ENCODE peak calls at places on chromosomes 4 and X, in eight cellular contexts. Q is fibroblast of lung, M is astrocyte, A is pancreas, Z is PC-3, E is lower lobe of right lung, V is BJ, X is body of pancreas. J is an unnamed sample.

GRCh38 chr4:87961993-87962791 is 13.3 kb upstream of the SPP1 start:
- DNase-seq in Q (peak; percentile 45), M (peak; percentile 60), A (no peak), Z (peak; percentile 37), E (no peak), V (no peak), X (no peak), J (peak; percentile 82)

GRCh38 chr4:3250438-3250955 is 1.5 kb downstream of the MSANTD1 start:
- DNase-seq in Q (no peak), M (no peak), A (no peak), Z (no peak), E (peak; percentile 79), V (no peak), X (peak; percentile 31), J (no peak)

GRCh38 chr4:92182736-92183407 is 120.9 kb upstream of the GRID2 start:
- DNase-seq in Q (no peak), M (no peak), A (no peak), Z (no peak), E (peak; percentile 24), V (no peak), X (no peak), J (no peak)

GRCh38 chr4:21191304-21191703 is 491.0 kb downstream of the PACRGL start:
- DNase-seq in Q (no peak), M (no peak), A (no peak), Z (no peak), E (no peak), V (no peak), X (no peak), J (no peak)

GRCh38 chr4:20987191-20987590 is 286.9 kb downstream of the PACRGL start:
- DNase-seq in Q (no peak), M (no peak), A (no peak), Z (peak; percentile 39), E (no peak), V (no peak), X (no peak), J (no peak)

GRCh38 chrX:31449064-31449463 is 377.2 kb upstream of the FTHL17 start:
- DNase-seq in Q (no peak), M (no peak), A (no peak), Z (no peak), E (no peak), V (no peak), X (no peak), J (no peak)

GRCh38 chr4:134085525-134085924 is 116.1 kb downstream of the PABPC4L start:
- DNase-seq in Q (no peak), M (no peak), A (no peak), Z (no peak), E (no peak), V (no peak), X (no peak), J (no peak)

GRCh38 chr4:15563871-15564270 is 91.3 kb downstream of the FBXL5 start:
- DNase-seq in Q (no peak), M (no peak), A (no peak), Z (no peak), E (no peak), V (no peak), X (no peak), J (no peak)

GRCh38 chr4:19987746-19988145 is 264.0 kb upstream of the SLIT2 start:
- DNase-seq in Q (peak; percentile 49), M (peak; percentile 69), A (no peak), Z (peak; percentile 49), E (no peak), V (peak; percentile 28), X (no peak), J (peak; percentile 49)

GRCh38 chr4:44583393-44583792 is 68.0 kb downstream of the YIPF7 start:
- DNase-seq in Q (no peak), M (no peak), A (no peak), Z (peak; percentile 10), E (no peak), V (no peak), X (no peak), J (no peak)

GRCh38 chrX:23749576-23749975 is 6.5 kb upstream of the ACOT9 start:
- DNase-seq in Q (no peak), M (no peak), A (no peak), Z (no peak), E (no peak), V (no peak), X (no peak), J (no peak)

GRCh38 chr4:152836936-152837335 is 57.2 kb downstream of the ARFIP1 start:
- DNase-seq in Q (no peak), M (no peak), A (no peak), Z (no peak), E (no peak), V (no peak), X (no peak), J (no peak)

GRCh38 chr4:154399259-154399974 is 92.2 kb downstream of the DCHS2 start:
- DNase-seq in Q (peak; percentile 66), M (no peak), A (no peak), Z (peak; percentile 61), E (no peak), V (no peak), X (peak; percentile 10), J (peak; percentile 29)

GRCh38 chr4:156931267-156931666 is 40.3 kb downstream of the PDGFC start:
- DNase-seq in Q (peak; percentile 96), M (peak; percentile 92), A (no peak), Z (peak; percentile 82), E (no peak), V (peak; percentile 45), X (peak; percentile 57), J (peak; percentile 94)

GRCh38 chrX:10397349-10397748 is 223.0 kb downstream of the MID1 start:
- DNase-seq in Q (no peak), M (no peak), A (no peak), Z (no peak), E (no peak), V (no peak), X (no peak), J (no peak)

GRCh38 chr4:26372525-26373172 is 51.8 kb downstream of the RBPJ start:
- DNase-seq in Q (peak; percentile 77), M (peak; percentile 84), A (no peak), Z (peak; percentile 62), E (no peak), V (no peak), X (peak; percentile 57), J (peak; percentile 60)

GRCh38 chrX:77447339-77448149 is at the start of gene FGF16:
- DNase-seq in Q (no peak), M (no peak), A (no peak), Z (no peak), E (no peak), V (no peak), X (no peak), J (no peak)

GRCh38 chrX:77448170-77448569 is 981 bp downstream of the FGF16 start:
- DNase-seq in Q (no peak), M (no peak), A (no peak), Z (no peak), E (no peak), V (no peak), X (no peak), J (no peak)

GRCh38 chrX:77446840-77447239 is 349 bp upstream of the FGF16 start:
- DNase-seq in Q (peak; percentile 31), M (no peak), A (no peak), Z (no peak), E (no peak), V (no peak), X (no peak), J (no peak)

GRCh38 chrX:77444075-77444474 is 3.1 kb upstream of the FGF16 start:
- DNase-seq in Q (no peak), M (no peak), A (no peak), Z (no peak), E (no peak), V (no peak), X (no peak), J (no peak)

DNA sequence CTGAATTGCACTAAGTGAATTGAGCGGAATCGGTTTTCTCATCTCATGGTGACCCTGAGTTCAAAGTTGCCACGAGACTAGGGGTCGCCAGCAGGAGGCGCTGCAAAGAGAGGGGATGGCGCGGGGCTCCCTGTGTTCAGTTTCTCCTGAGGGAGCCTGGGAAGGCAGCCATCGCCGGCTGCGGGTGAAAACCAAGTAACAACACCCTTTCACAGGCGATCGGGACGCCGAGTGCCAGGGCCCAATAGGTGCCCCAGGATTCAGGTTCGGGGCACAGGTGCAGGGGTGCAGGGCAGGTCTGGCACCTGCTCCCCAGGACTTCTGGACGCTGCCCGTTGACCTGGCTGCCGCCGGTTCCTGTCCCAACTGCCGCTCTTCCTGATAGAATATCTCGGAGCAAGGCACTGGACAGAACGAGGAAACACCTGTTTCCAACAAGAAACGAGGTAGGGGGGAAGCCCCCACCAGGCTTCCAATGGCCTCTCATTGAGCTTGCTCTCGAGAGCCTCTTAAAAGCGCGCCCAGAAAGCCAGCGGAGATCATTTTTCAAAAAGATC is 1.1 kb upstream of the FGF16 start:
- DNase-seq in Q (no peak), M (no peak), A (peak; percentile 27), Z (no peak), E (peak; percentile 42), V (no peak), X (no peak), J (no peak)
- TF ChIP-seq CTCF in Q (peak; percentile 21), M (no peak), A (peak; percentile 12), Z (no peak), E (peak; percentile 13), V (peak; percentile 42), X (no peak), J (peak; percentile 36)

GRCh38 chr4:171203425-171203824 is 609.8 kb upstream of the GALNTL6 start:
- DNase-seq in Q (no peak), M (peak; percentile 0), A (no peak), Z (peak; percentile 47), E (no peak), V (peak; percentile 3), X (peak; percentile 6), J (peak; percentile 43)
- H3K27me3 ChIP-seq in Q (no peaks in the 10 kb centered on the region), M (no peaks in the 10 kb centered on the region), A (no peaks in the 10 kb centered on the region), Z (no peaks in the 10 kb centered on the region), E (no peaks in the 10 kb centered on the region), V (no peaks in the 10 kb centered on the region), X (no peaks in the 10 kb centered on the region), J (no peaks in the 10 kb centered on the region)

DNA sequence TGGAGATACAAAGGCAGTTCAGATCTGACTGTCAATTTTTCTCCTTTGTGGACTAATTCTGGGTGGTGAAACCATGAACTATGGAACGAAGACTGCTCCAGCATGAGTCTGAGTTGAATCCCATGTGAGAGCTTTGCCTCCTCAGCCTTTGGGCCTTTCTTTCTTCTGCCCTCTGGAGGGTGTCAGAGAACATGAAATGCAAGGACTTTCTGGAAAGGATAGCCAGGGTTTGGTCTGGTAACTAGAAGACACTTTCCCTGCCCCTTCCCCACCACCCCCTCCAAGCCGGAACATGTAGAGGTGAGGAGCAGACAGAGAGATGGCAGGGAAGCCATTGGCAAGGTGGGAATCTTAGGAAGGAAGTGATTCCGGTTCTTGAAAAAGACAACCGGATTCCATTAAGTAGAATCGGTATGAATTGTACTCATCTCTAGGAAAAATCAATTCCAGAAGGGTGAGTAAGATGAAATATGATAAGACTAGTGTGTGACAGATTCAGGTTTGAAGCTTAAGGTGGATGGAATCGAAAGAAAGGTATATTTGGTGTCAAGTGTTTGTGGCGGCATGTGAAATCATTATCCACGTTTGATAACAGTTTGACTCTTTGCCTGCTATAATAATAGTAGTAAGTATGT is 19.0 kb downstream of the FHL1 start:
- DNase-seq in Q (peak; percentile 70), M (peak; percentile 12), A (no peak), Z (peak; percentile 61), E (no peak), V (no peak), X (no peak), J (peak; percentile 39)
- TF ChIP-seq CTCF in Q (peak; percentile 41), M (no peak), A (no peak), Z (peak; percentile 66), E (peak; percentile 18), V (peak; percentile 52), X (no peak), J (peak; percentile 27)

DNA sequence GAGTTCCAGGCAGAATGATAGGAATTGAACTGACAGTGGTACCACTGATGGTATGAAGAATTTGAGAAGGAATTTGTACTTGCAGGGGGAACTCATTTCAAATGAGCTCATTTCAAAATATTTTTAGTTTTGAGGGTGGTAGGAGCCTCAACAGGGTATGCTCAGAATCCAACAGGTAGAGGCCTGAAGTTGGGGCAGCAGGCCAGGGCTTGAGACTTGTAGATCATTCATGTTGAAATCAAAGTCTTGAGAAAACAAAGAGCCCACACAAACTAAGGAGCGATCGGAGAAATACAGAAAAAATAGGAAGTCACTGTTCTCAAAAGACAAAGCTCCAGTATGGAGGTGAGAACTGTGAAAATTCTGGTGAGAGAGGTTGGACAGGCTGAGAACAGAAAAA is 1.0 kb upstream of the SLC9A6 start:
- DNase-seq in Q (no peak), M (no peak), A (no peak), Z (no peak), E (no peak), V (no peak), X (no peak), J (peak; percentile 42)
- H3K27me3 ChIP-seq in Q (no peaks in the 10 kb centered on the region), M (no peaks in the 10 kb centered on the region), A (no peaks in the 10 kb centered on the region), Z (no peaks in the 10 kb centered on the region), E (no peaks in the 10 kb centered on the region), V (no peaks in the 10 kb centered on the region), X (no peaks in the 10 kb centered on the region), J (no peaks in the 10 kb centered on the region)